ENCODE peak calls at places on chromosomes 3 and 15, in ten cellular contexts. E is sigmoid colon, P is body of pancreas, U is astrocyte of the spinal cord, N is endodermal cell, F is choroid plexus epithelial cell, T is retinal pigment epithelial cell, Y is psoas muscle, R is heart right ventricle, V is cardiac muscle cell. K is an unnamed sample.

GRCh38 chr15:58438956-58439355 is 7.2 kb downstream of the LIPC start:
- DNase-seq in F (peak; percentile 77), T (no peak), Y (no peak), P (peak; percentile 46), N (peak; percentile 68), V (peak; percentile 73), E (no peak), U (peak; percentile 31), R (peak; percentile 65), K (no peak)

GRCh38 chr15:61381501-61381900 is 152.4 kb upstream of the RORA start:
- DNase-seq in T (no peak), V (no peak), E (no peak), U (no peak), P (no peak), Y (no peak), N (no peak), F (no peak), R (no peak), K (no peak)

GRCh38 chr3:50190921-50191660 is at the start of gene GNAT1:
- DNase-seq in E (no peak), T (no peak), Y (no peak), V (no peak), F (no peak), N (no peak), P (no peak), U (no peak), R (no peak), K (no peak)

GRCh38 chr3:94311651-94312050 is 248.8 kb downstream of the NSUN3 start:
- DNase-seq in E (no peak), F (no peak), V (no peak), Y (no peak), U (no peak), P (no peak), R (no peak), N (no peak), T (no peak), K (no peak)

GRCh38 chr3:13548696-13549512 is at the start of gene FBLN2:
- DNase-seq in P (peak; percentile 17), U (no peak), Y (peak; percentile 66), V (peak; percentile 71), N (peak; percentile 88), E (peak; percentile 71), F (peak; percentile 55), T (no peak), R (no peak), K (no peak)

GRCh38 chr3:186717039-186717457 is at the start of gene KNG1:
- DNase-seq in F (no peak), U (no peak), N (no peak), E (no peak), T (no peak), P (no peak), V (no peak), R (no peak), Y (no peak), K (peak; percentile 22)

GRCh38 chr3:137692803-137693431 is 71.2 kb upstream of the SOX14 start:
- DNase-seq in R (no peak), P (peak; percentile 23), Y (no peak), F (no peak), U (no peak), T (no peak), N (peak; percentile 93), E (no peak), V (no peak), K (no peak)

GRCh38 chr3:156304406-156304805 is 184.0 kb downstream of the KCNAB1 start:
- DNase-seq in E (no peak), Y (no peak), R (no peak), U (peak; percentile 59), V (peak; percentile 69), T (peak; percentile 62), N (no peak), P (no peak), F (peak; percentile 56), K (no peak)

GRCh38 chr15:98996619-98997018 is 11.0 kb downstream of the PGPEP1L start:
- DNase-seq in P (no peak), R (no peak), F (no peak), U (no peak), N (no peak), V (no peak), Y (no peak), T (no peak), E (no peak), K (no peak)

GRCh38 chr3:149442845-149443544 is 31.5 kb upstream of the TM4SF4 start:
- DNase-seq in F (peak; percentile 65), V (peak; percentile 55), U (peak; percentile 71), E (no peak), R (no peak), N (no peak), Y (no peak), T (peak; percentile 77), P (no peak), K (peak; percentile 61)

GRCh38 chr3:10468611-10469354 is 36.6 kb downstream of the ATP2B2 start:
- DNase-seq in U (no peak), E (no peak), V (no peak), Y (no peak), R (no peak), P (no peak), T (no peak), F (no peak), N (no peak), K (no peak)

GRCh38 chr3:175431396-175431795 is 572.3 kb downstream of the NAALADL2 start:
- DNase-seq in N (no peak), P (no peak), E (no peak), Y (no peak), F (no peak), T (no peak), R (no peak), V (peak; percentile 13), U (peak; percentile 60), K (peak; percentile 93)

GRCh38 chr3:152626226-152626625 is 208.7 kb upstream of the P2RY1 start:
- DNase-seq in F (no peak), V (no peak), N (no peak), T (no peak), E (no peak), R (no peak), U (no peak), Y (no peak), P (no peak), K (no peak)

GRCh38 chr15:57334257-57334656 is 42.0 kb upstream of the CGNL1 start:
- DNase-seq in P (no peak), T (no peak), E (no peak), F (peak; percentile 23), N (peak; percentile 76), Y (no peak), U (peak; percentile 29), R (no peak), V (peak; percentile 56), K (no peak)

GRCh38 chr3:11507719-11508118 is 136.0 kb downstream of the VGLL4 start:
- DNase-seq in E (no peak), N (no peak), V (no peak), P (no peak), Y (no peak), R (no peak), U (no peak), F (no peak), T (no peak), K (no peak)

GRCh38 chr3:59759298-59760169 is 709.7 kb upstream of the CFAP20DC start:
- DNase-seq in E (no peak), R (no peak), T (no peak), Y (no peak), V (no peak), N (no peak), F (no peak), P (no peak), U (no peak), K (no peak)

GRCh38 chr15:95170587-95171380 is 939.4 kb downstream of the MCTP2 start:
- DNase-seq in Y (no peak), R (no peak), E (no peak), U (no peak), V (peak; percentile 25), N (no peak), P (no peak), F (no peak), T (no peak), K (no peak)

GRCh38 chr3:149367021-149367840 is 10.2 kb downstream of the TM4SF1 start:
- DNase-seq in T (no peak), E (no peak), P (no peak), Y (no peak), U (no peak), N (no peak), R (no peak), V (peak; percentile 47), F (peak; percentile 57), K (no peak)

GRCh38 chr3:71341721-71342120 is 241.8 kb downstream of the FOXP1 start:
- DNase-seq in V (peak; percentile 74), N (no peak), U (peak; percentile 86), Y (no peak), F (peak; percentile 79), P (no peak), T (peak; percentile 26), E (no peak), R (no peak), K (peak; percentile 73)

DNA sequence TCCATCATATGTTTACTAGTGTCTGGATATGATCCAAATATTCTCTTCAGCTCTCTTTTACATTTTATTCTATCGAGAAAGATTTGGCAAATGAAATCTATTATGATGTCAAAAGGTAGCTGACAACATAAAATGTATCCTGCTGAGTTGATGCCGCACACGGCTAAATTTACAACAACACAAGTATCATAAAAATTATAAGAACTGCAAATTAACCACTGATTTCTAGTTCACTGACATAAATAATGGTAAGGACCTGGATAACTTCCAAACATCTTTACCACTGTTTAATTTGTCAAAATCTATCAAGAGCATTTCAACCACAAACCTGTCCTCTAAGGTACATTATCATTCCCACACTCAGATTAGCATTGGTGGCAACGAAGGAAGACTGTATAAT is 244.5 kb downstream of the FOXP1 start:
- DNase-seq in E (no peak), F (no peak), P (no peak), V (no peak), R (no peak), U (no peak), Y (no peak), T (no peak), N (no peak), K (no peak)
- H3K4me3 ChIP-seq in E (no peak overlapping the region), F (no peak overlapping the region), P (no peak overlapping the region), V (no peak overlapping the region), R (no peak overlapping the region), U (no peak overlapping the region), Y (no peak overlapping the region), T (no peak overlapping the region), N (no peak overlapping the region), K (no peak overlapping the region)

GRCh38 chr3:129822679-129823078 is 70.8 kb downstream of the TMCC1 start:
- DNase-seq in F (peak; percentile 55), V (peak; percentile 69), P (no peak), N (no peak), R (no peak), U (no peak), E (no peak), Y (no peak), T (peak; percentile 45), K (no peak)
- H3K4me3 ChIP-seq in F (no peak overlapping the region), V (no peak overlapping the region), P (no peak overlapping the region), N (no peak overlapping the region), R (no peak overlapping the region), U (no peak overlapping the region), E (no peak overlapping the region), Y (no peak overlapping the region), T (no peak overlapping the region), K (no peak overlapping the region)

GRCh38 chr3:26550413-26550812 is 72.2 kb upstream of the LRRC3B start:
- DNase-seq in N (no peak), V (no peak), Y (no peak), U (no peak), T (no peak), R (no peak), E (no peak), P (no peak), F (no peak), K (no peak)
- H3K4me3 ChIP-seq in N (no peak overlapping the region), V (no peak overlapping the region), Y (no peak overlapping the region), U (no peak overlapping the region), T (no peak overlapping the region), R (no peak overlapping the region), E (no peak overlapping the region), P (no peak overlapping the region), F (no peak overlapping the region), K (no peak overlapping the region)

GRCh38 chr3:27666277-27666676 is 55.8 kb downstream of the EOMES start:
- DNase-seq in F (no peak), V (no peak), E (no peak), U (no peak), N (peak; percentile 71), T (no peak), P (no peak), R (no peak), Y (no peak), K (no peak)
- H3K4me3 ChIP-seq in F (no peak overlapping the region), V (no peak overlapping the region), E (no peak overlapping the region), U (no peak overlapping the region), N (no peak overlapping the region), T (no peak overlapping the region), P (no peak overlapping the region), R (no peak overlapping the region), Y (no peak overlapping the region), K (no peak overlapping the region)